ENCODE peak calls at places on chromosomes 2 and 18, in eight cellular contexts. One of them, this sample, is unnamed.

GRCh38 chr2:99106905-99107304 is 34.6 kb upstream of the C2orf15 start:
- DNase-seq in HepG2: no peak
- DNase-seq in K562: no peak
- DNase-seq in suprapubic skin: no peak
- DNase-seq in A549: no peak
- DNase-seq in H1: no peak
- DNase-seq in upper lobe of left lung: no peak
- DNase-seq in ovary: no peak
- DNase-seq in this sample: no peak

GRCh38 chr18:79732721-79733025 is 53.1 kb downstream of the CTDP1 start:
- DNase-seq in H1: no peak
- DNase-seq in A549: no peak
- DNase-seq in HepG2: no peak
- DNase-seq in ovary: no peak
- DNase-seq in suprapubic skin: no peak
- DNase-seq in K562: no peak
- DNase-seq in upper lobe of left lung: no peak
- DNase-seq in this sample: no peak

GRCh38 chr2:19902272-19902730 is 518 bp upstream of the TTC32 start:
- DNase-seq in upper lobe of left lung: no peak
- DNase-seq in HepG2: no peak
- DNase-seq in H1: no peak
- DNase-seq in A549: peak
- DNase-seq in suprapubic skin: no peak
- DNase-seq in ovary: no peak
- DNase-seq in K562: no peak
- DNase-seq in this sample: no peak

GRCh38 chr2:218984239-218985020 is 554 bp downstream of the FEV start:
- DNase-seq in K562: no peak
- DNase-seq in suprapubic skin: no peak
- DNase-seq in HepG2: no peak
- DNase-seq in ovary: no peak
- DNase-seq in H1: no peak
- DNase-seq in upper lobe of left lung: peak
- DNase-seq in A549: no peak
- DNase-seq in this sample: no peak

GRCh38 chr2:15494877-15495276 is 66.3 kb downstream of the NBAS start:
- DNase-seq in upper lobe of left lung: no peak
- DNase-seq in K562: no peak
- DNase-seq in H1: no peak
- DNase-seq in A549: no peak
- DNase-seq in suprapubic skin: no peak
- DNase-seq in ovary: no peak
- DNase-seq in HepG2: no peak
- DNase-seq in this sample: no peak

GRCh38 chr18:32389868-32390267 is 80.8 kb downstream of the GAREM1 start:
- DNase-seq in upper lobe of left lung: no peak
- DNase-seq in H1: no peak
- DNase-seq in ovary: no peak
- DNase-seq in suprapubic skin: no peak
- DNase-seq in A549: no peak
- DNase-seq in K562: no peak
- DNase-seq in HepG2: no peak
- DNase-seq in this sample: peak

GRCh38 chr2:32632089-32632488 is 4.2 kb downstream of the TTC27 start:
- DNase-seq in ovary: no peak
- DNase-seq in K562: peak
- DNase-seq in suprapubic skin: no peak
- DNase-seq in HepG2: no peak
- DNase-seq in upper lobe of left lung: no peak
- DNase-seq in H1: no peak
- DNase-seq in A549: peak
- DNase-seq in this sample: no peak

GRCh38 chr18:76620326-76620813 is 125.3 kb upstream of the ZNF516 start:
- DNase-seq in H1: no peak
- DNase-seq in suprapubic skin: peak
- DNase-seq in HepG2: no peak
- DNase-seq in ovary: peak
- DNase-seq in K562: peak
- DNase-seq in A549: no peak
- DNase-seq in upper lobe of left lung: peak
- DNase-seq in this sample: peak

GRCh38 chr18:7945882-7946281 is 378.8 kb downstream of the PTPRM start:
- DNase-seq in ovary: no peak
- DNase-seq in H1: no peak
- DNase-seq in upper lobe of left lung: no peak
- DNase-seq in suprapubic skin: no peak
- DNase-seq in HepG2: peak
- DNase-seq in A549: peak
- DNase-seq in K562: no peak
- DNase-seq in this sample: no peak

GRCh38 chr2:1940660-1941059 is 196.3 kb upstream of the PXDN start:
- DNase-seq in HepG2: no peak
- DNase-seq in suprapubic skin: no peak
- DNase-seq in ovary: no peak
- DNase-seq in upper lobe of left lung: no peak
- DNase-seq in A549: no peak
- DNase-seq in H1: no peak
- DNase-seq in K562: no peak
- DNase-seq in this sample: no peak

GRCh38 chr2:139617747-139618146 is 837.6 kb upstream of the NXPH2 start:
- DNase-seq in A549: no peak
- DNase-seq in HepG2: no peak
- DNase-seq in suprapubic skin: no peak
- DNase-seq in H1: no peak
- DNase-seq in upper lobe of left lung: no peak
- DNase-seq in ovary: no peak
- DNase-seq in K562: no peak
- DNase-seq in this sample: no peak

GRCh38 chr2:147543056-147543455 is 301.8 kb upstream of the ACVR2A start:
- DNase-seq in A549: no peak
- DNase-seq in ovary: no peak
- DNase-seq in H1: no peak
- DNase-seq in K562: no peak
- DNase-seq in suprapubic skin: no peak
- DNase-seq in HepG2: no peak
- DNase-seq in upper lobe of left lung: no peak
- DNase-seq in this sample: no peak

GRCh38 chr2:40087434-40087833 is 308.4 kb upstream of the THUMPD2 start:
- DNase-seq in ovary: no peak
- DNase-seq in H1: no peak
- DNase-seq in HepG2: no peak
- DNase-seq in K562: no peak
- DNase-seq in suprapubic skin: no peak
- DNase-seq in upper lobe of left lung: no peak
- DNase-seq in A549: no peak
- DNase-seq in this sample: no peak

GRCh38 chr2:197613509-197613987 is 61.8 kb downstream of the RFTN2 start:
- DNase-seq in ovary: no peak
- DNase-seq in suprapubic skin: no peak
- DNase-seq in K562: no peak
- DNase-seq in upper lobe of left lung: no peak
- DNase-seq in H1: no peak
- DNase-seq in A549: no peak
- DNase-seq in HepG2: peak
- DNase-seq in this sample: no peak

GRCh38 chr2:72036173-72036545 is 111.5 kb downstream of the CYP26B1 start:
- DNase-seq in ovary: no peak
- DNase-seq in HepG2: no peak
- DNase-seq in K562: no peak
- DNase-seq in upper lobe of left lung: no peak
- DNase-seq in A549: no peak
- DNase-seq in suprapubic skin: no peak
- DNase-seq in H1: no peak
- DNase-seq in this sample: no peak

GRCh38 chr2:233803292-233803911 is 25.3 kb downstream of the MROH2A start:
- DNase-seq in suprapubic skin: peak
- DNase-seq in upper lobe of left lung: no peak
- DNase-seq in ovary: peak
- DNase-seq in HepG2: no peak
- DNase-seq in A549: no peak
- DNase-seq in H1: no peak
- DNase-seq in K562: no peak
- DNase-seq in this sample: peak

GRCh38 chr2:219713110-219713509 is 85.7 kb downstream of the SLC4A3 start:
- DNase-seq in HepG2: peak
- DNase-seq in upper lobe of left lung: no peak
- DNase-seq in suprapubic skin: no peak
- DNase-seq in K562: peak
- DNase-seq in H1: no peak
- DNase-seq in A549: peak
- DNase-seq in ovary: no peak
- DNase-seq in this sample: no peak

GRCh38 chr2:10783421-10783820 is 29.2 kb downstream of the PDIA6 start:
- DNase-seq in ovary: no peak
- DNase-seq in HepG2: peak
- DNase-seq in H1: no peak
- DNase-seq in A549: no peak
- DNase-seq in upper lobe of left lung: no peak
- DNase-seq in K562: no peak
- DNase-seq in suprapubic skin: no peak
- DNase-seq in this sample: no peak

GRCh38 chr18:35500113-35500512 is 2.4 kb upstream of the INO80C start:
- DNase-seq in K562: no peak
- DNase-seq in A549: no peak
- DNase-seq in upper lobe of left lung: no peak
- DNase-seq in suprapubic skin: no peak
- DNase-seq in HepG2: no peak
- DNase-seq in H1: no peak
- DNase-seq in ovary: no peak
- DNase-seq in this sample: no peak

GRCh38 chr18:35495821-35496368 is 1.9 kb downstream of the INO80C start:
- DNase-seq in upper lobe of left lung: no peak
- DNase-seq in suprapubic skin: no peak
- DNase-seq in ovary: no peak
- DNase-seq in H1: no peak
- DNase-seq in K562: no peak
- DNase-seq in A549: no peak
- DNase-seq in HepG2: no peak
- DNase-seq in this sample: no peak

GRCh38 chr18:35494281-35494825 is 3.4 kb downstream of the INO80C start:
- DNase-seq in HepG2: no peak
- DNase-seq in H1: no peak
- DNase-seq in suprapubic skin: no peak
- DNase-seq in A549: no peak
- DNase-seq in upper lobe of left lung: no peak
- DNase-seq in ovary: no peak
- DNase-seq in K562: no peak
- DNase-seq in this sample: no peak

GRCh38 chr18:35497006-35497333 is 790 bp downstream of the INO80C start:
- DNase-seq in K562: no peak
- DNase-seq in A549: no peak
- DNase-seq in suprapubic skin: no peak
- DNase-seq in H1: no peak
- DNase-seq in ovary: peak
- DNase-seq in upper lobe of left lung: no peak
- DNase-seq in HepG2: no peak
- DNase-seq in this sample: no peak

GRCh38 chr18:35497334-35498197 is at the start of gene INO80C:
- DNase-seq in K562: peak
- DNase-seq in HepG2: peak
- DNase-seq in suprapubic skin: peak
- DNase-seq in ovary: peak
- DNase-seq in A549: peak
- DNase-seq in H1: peak
- DNase-seq in upper lobe of left lung: peak
- DNase-seq in this sample: peak
- TF ChIP-seq POLR2A in K562: peak
- TF ChIP-seq POLR2A in HepG2: peak
- TF ChIP-seq POLR2A in suprapubic skin: peak
- TF ChIP-seq POLR2A in ovary: peak
- TF ChIP-seq POLR2A in A549: peak
- TF ChIP-seq POLR2A in H1: peak
- TF ChIP-seq POLR2A in upper lobe of left lung: peak
- TF ChIP-seq POLR2A in this sample: peak

GRCh38 chr2:9003366-9003615 is 193 bp downstream of the MBOAT2 start:
- DNase-seq in K562: no peak
- DNase-seq in upper lobe of left lung: no peak
- DNase-seq in H1: no peak
- DNase-seq in A549: no peak
- DNase-seq in ovary: no peak
- DNase-seq in suprapubic skin: no peak
- DNase-seq in HepG2: no peak
- DNase-seq in this sample: no peak
- H3K4me3 ChIP-seq in K562: peak
- H3K4me3 ChIP-seq in upper lobe of left lung: peak
- H3K4me3 ChIP-seq in H1: peak
- H3K4me3 ChIP-seq in A549: peak
- H3K4me3 ChIP-seq in ovary: peak
- H3K4me3 ChIP-seq in suprapubic skin: peak
- H3K4me3 ChIP-seq in HepG2: no peak
- H3K4me3 ChIP-seq in this sample: peak

DNA sequence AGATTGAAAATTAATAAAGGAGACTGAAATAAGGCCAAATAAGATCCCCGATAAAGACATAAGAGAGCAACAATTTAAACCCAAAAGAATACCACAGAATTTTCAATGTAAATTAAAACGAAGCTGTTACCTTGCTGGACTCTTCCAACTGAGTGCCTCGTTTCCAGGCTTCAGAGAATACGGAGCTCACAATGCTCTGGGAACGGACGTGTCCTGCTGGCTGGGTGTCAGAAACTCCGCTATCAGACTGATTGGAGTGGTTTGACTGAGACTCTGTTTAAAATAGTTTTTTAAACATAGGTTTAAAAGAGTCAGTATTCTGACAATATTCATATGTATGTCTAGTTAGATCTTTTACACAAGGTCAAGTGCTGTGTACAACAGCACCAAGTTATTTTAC is 90.4 kb downstream of the RAPH1 start:
- DNase-seq in A549: no peak
- DNase-seq in H1: no peak
- DNase-seq in HepG2: no peak
- DNase-seq in K562: no peak
- DNase-seq in suprapubic skin: no peak
- DNase-seq in upper lobe of left lung: no peak
- DNase-seq in ovary: no peak
- DNase-seq in this sample: no peak
- TF ChIP-seq EP300 in A549: no peak
- TF ChIP-seq EP300 in H1: no peak
- TF ChIP-seq EP300 in HepG2: no peak
- TF ChIP-seq EP300 in K562: no peak
- TF ChIP-seq EP300 in suprapubic skin: no peak
- TF ChIP-seq EP300 in upper lobe of left lung: no peak
- TF ChIP-seq EP300 in ovary: no peak
- TF ChIP-seq EP300 in this sample: no peak

GRCh38 chr2:238097988-238098853 is 1.9 kb upstream of the ESPNL start:
- DNase-seq in HepG2: no peak
- DNase-seq in suprapubic skin: peak
- DNase-seq in ovary: no peak
- DNase-seq in upper lobe of left lung: peak
- DNase-seq in H1: peak
- DNase-seq in K562: peak
- DNase-seq in A549: peak
- DNase-seq in this sample: peak
- TF ChIP-seq POLR2A in HepG2: no peak
- TF ChIP-seq POLR2A in suprapubic skin: no peak
- TF ChIP-seq POLR2A in ovary: no peak
- TF ChIP-seq POLR2A in upper lobe of left lung: no peak
- TF ChIP-seq POLR2A in H1: peak
- TF ChIP-seq POLR2A in K562: no peak
- TF ChIP-seq POLR2A in A549: no peak
- TF ChIP-seq POLR2A in this sample: no peak

This sample was measured in stomach.